ENCODE peak calls at places on chromosomes 4 and X, in six cellular contexts. N is GM23248, T is OCI-LY7, G is fibroblast of lung, M is HCT116, L is hepatocyte. F is an unnamed sample. For H3K9me3 and H4K20me1, the result is how much of the 10 kb centered on the place peaks cover.

GRCh38 chrX:44903107-44903506 is 30.1 kb downstream of the KDM6A start:
- DNase-seq in N (peak), T (no peak), G (peak), M (peak), L (no peak), F (no peak)

GRCh38 chrX:32137525-32137924 is 1065.7 kb upstream of the FTHL17 start:
- DNase-seq in N (peak), T (peak), G (no peak), M (no peak), L (peak), F (peak)

GRCh38 chr4:165700855-165701254 is 172.2 kb upstream of the TLL1 start:
- DNase-seq in N (no peak), T (peak), G (no peak), M (peak), L (no peak), F (no peak)

GRCh38 chr4:78704981-78705757 is 71.0 kb upstream of the BMP2K start:
- DNase-seq in N (peak), T (no peak), G (peak), M (no peak), L (peak), F (no peak)

GRCh38 chrX:42748067-42748850 is 29.7 kb downstream of the PPP1R2C start:
- DNase-seq in N (no peak), T (no peak), G (peak), M (no peak), L (no peak), F (no peak)

GRCh38 chr4:130336585-130337217 is 1240.7 kb downstream of the C4orf33 start:
- DNase-seq in N (peak), T (peak), G (peak), M (peak), L (peak), F (no peak)

GRCh38 chr4:2482693-2483092 is 13.8 kb downstream of the RNF4 start:
- DNase-seq in N (peak), T (peak), G (peak), M (no peak), L (no peak), F (no peak)

GRCh38 chr4:87657525-87657924 is 7.4 kb downstream of the DMP1 start:
- DNase-seq in N (peak), T (no peak), G (peak), M (peak), L (no peak), F (no peak)

GRCh38 chr4:17898553-17898952 is 87.8 kb downstream of the NCAPG start:
- DNase-seq in N (no peak), T (no peak), G (no peak), M (no peak), L (no peak), F (no peak)

GRCh38 chrX:101417981-101418841 is 10.2 kb downstream of the HNRNPH2 start:
- DNase-seq in N (peak), T (no peak), G (peak), M (no peak), L (peak), F (no peak)

GRCh38 chrX:151359931-151360871 is 36.8 kb upstream of the VMA21 start:
- DNase-seq in N (peak), T (peak), G (no peak), M (no peak), L (peak), F (peak)

GRCh38 chr4:53653484-53654053 is 62.3 kb upstream of the LNX1 start:
- DNase-seq in N (peak), T (peak), G (no peak), M (no peak), L (peak), F (no peak)

GRCh38 chrX:127276326-127276725 is 456.8 kb downstream of the PRR32 start:
- DNase-seq in N (no peak), T (no peak), G (no peak), M (no peak), L (no peak), F (no peak)

GRCh38 chrX:138996268-138996667 is 284.8 kb upstream of the FGF13 start:
- DNase-seq in N (no peak), T (no peak), G (no peak), M (no peak), L (no peak), F (no peak)

GRCh38 chr4:133150643-133151300 is 1.7 kb downstream of the PCDH10 start:
- DNase-seq in N (peak), T (no peak), G (peak), M (no peak), L (peak), F (no peak)

GRCh38 chr4:90840828-90841227 is 713.6 kb downstream of the CCSER1 start:
- DNase-seq in N (no peak), T (no peak), G (no peak), M (no peak), L (no peak), F (no peak)

GRCh38 chr4:150217192-150217591 is 138.9 kb downstream of the DCLK2 start:
- DNase-seq in N (peak), T (peak), G (peak), M (no peak), L (peak), F (no peak)

GRCh38 chrX:24063488-24063887 is 8.7 kb downstream of the EIF2S3 start:
- DNase-seq in N (no peak), T (no peak), G (no peak), M (no peak), L (no peak), F (no peak)

GRCh38 chrX:150355898-150356297 is 7.2 kb upstream of the MAMLD1 start:
- DNase-seq in N (no peak), T (no peak), G (no peak), M (no peak), L (no peak), F (no peak)

GRCh38 chrX:101348452-101349222 is at the start of gene TIMM8A:
- DNase-seq in N (peak), T (peak), G (peak), M (peak), L (peak), F (peak)

GRCh38 chrX:8728932-8729331 is 3.0 kb downstream of the ANOS1 start:
- DNase-seq in N (no peak), T (no peak), G (no peak), M (no peak), L (no peak), F (no peak)

GRCh38 chrX:102018208-102018607 is 86.4 kb upstream of the ZMAT1 start:
- DNase-seq in N (no peak), T (no peak), G (no peak), M (no peak), L (no peak), F (no peak)

GRCh38 chrX:16445166-16445752 is 204.7 kb upstream of the S100G start:
- DNase-seq in N (peak), T (peak), G (peak), M (peak), L (peak), F (peak)

GRCh38 chr4:108048997-108049396 is 59.3 kb downstream of the HADH start:
- DNase-seq in N (no peak), T (no peak), G (no peak), M (no peak), L (no peak), F (no peak)

GRCh38 chrX:43940811-43941210 is 32.4 kb downstream of the NDP start:
- DNase-seq in N (peak), T (no peak), G (peak), M (no peak), L (peak), F (no peak)

GRCh38 chr4:17785858-17786257 is 4.4 kb upstream of the FAM184B start:
- DNase-seq in N (no peak), T (no peak), G (no peak), M (no peak), L (no peak), F (no peak)

GRCh38 chrX:259692-260355 is 21.4 kb upstream of the PLCXD1 start:
- DNase-seq in N (no peak), T (no peak), G (no peak), M (no peak), L (no peak), F (no peak)

GRCh38 chrX:16870861-16871584 is 861 bp upstream of the RBBP7 start:
- DNase-seq in N (peak), T (peak), G (peak), M (no peak), L (peak), F (peak)

GRCh38 chr4:52989865-52990264 is 127.7 kb downstream of the RASL11B start:
- DNase-seq in N (no peak), T (no peak), G (no peak), M (no peak), L (no peak), F (no peak)

GRCh38 chrX:51931761-51932160 is 38.3 kb downstream of the MAGED1 start:
- DNase-seq in N (peak), T (no peak), G (peak), M (no peak), L (no peak), F (no peak)

GRCh38 chr4:39521253-39521908 is 5.9 kb downstream of the UGDH start:
- DNase-seq in N (peak), T (no peak), G (peak), M (no peak), L (no peak), F (no peak)

GRCh38 chrX:125205084-125205917 is 114.4 kb upstream of the TEX13C start:
- DNase-seq in N (peak), T (no peak), G (peak), M (no peak), L (peak), F (no peak)

GRCh38 chr4:147836807-147837206 is 104.9 kb downstream of the ARHGAP10 start:
- DNase-seq in N (no peak), T (no peak), G (no peak), M (no peak), L (no peak), F (no peak)

GRCh38 chr4:31007858-31008257 is 287.7 kb downstream of the PCDH7 start:
- DNase-seq in N (no peak), T (no peak), G (no peak), M (no peak), L (no peak), F (no peak)

GRCh38 chr4:41448935-41449334 is 89.0 kb upstream of the LIMCH1 start:
- DNase-seq in N (peak), T (no peak), G (no peak), M (no peak), L (peak), F (no peak)

DNA sequence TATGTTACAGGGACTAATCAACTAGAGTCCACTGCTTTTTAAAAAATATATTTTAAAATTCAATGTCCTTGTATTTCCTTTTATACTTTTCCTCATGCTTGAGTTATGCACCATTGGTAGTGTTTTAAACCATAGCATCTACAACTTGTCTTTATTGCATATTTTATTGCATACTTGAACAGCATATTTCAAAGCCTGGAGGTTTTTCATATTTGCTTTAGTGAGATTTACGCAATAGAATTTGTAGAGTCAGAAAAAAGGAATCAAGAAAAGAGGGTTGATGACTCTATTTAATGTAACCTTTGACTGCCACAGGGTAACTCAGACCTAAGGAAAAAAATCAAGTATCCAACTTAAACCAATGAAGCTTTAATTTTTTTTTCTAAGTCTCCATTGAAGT is 1165.7 kb upstream of the IGFBP7 start:
- DNase-seq in N (no peak), T (no peak), G (no peak), M (no peak), L (no peak), F (no peak)
- H3K9me3 ChIP-seq in N (under half), T (under half), G (under half), M (under half), L (under half), F (under half)

DNA sequence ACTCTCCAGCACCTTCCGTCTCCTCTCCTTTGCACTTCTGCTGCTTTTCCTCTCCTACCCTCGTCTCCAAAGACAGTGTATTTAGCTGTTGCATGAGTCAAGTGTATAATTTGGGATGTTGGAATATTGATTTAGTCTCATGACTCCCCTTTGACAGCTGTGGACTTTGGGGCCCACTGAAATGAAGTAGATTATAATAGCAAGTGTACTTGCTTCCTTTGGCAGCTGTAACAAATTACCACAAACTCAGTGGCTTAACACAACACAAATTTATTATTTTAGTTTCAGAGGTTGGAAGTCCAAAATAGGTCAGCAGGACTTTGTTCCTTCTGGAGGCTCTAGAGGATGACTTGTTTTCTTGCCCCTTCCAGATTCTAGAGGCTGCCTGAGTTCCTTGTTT is 29.5 kb upstream of the MSL3 start:
- DNase-seq in N (no peak), T (no peak), G (no peak), M (no peak), L (no peak), F (no peak)
- H3K4me3 ChIP-seq in N (no peak), T (no peak), G (no peak), M (no peak), L (no peak), F (no peak)

GRCh38 chr4:10087152-10087791 is 29.3 kb downstream of the WDR1 start:
- DNase-seq in N (no peak), T (no peak), G (no peak), M (no peak), L (no peak), F (no peak)

GRCh38 chr4:10084651-10085320 is 31.8 kb downstream of the WDR1 start:
- DNase-seq in N (no peak), T (no peak), G (no peak), M (no peak), L (no peak), F (no peak)

GRCh38 chr4:10086506-10087120 is 30.0 kb downstream of the WDR1 start:
- DNase-seq in N (no peak), T (no peak), G (no peak), M (no peak), L (no peak), F (no peak)

GRCh38 chr4:10085386-10085785 is 31.2 kb downstream of the WDR1 start:
- DNase-seq in N (no peak), T (no peak), G (no peak), M (no peak), L (no peak), F (no peak)

DNA sequence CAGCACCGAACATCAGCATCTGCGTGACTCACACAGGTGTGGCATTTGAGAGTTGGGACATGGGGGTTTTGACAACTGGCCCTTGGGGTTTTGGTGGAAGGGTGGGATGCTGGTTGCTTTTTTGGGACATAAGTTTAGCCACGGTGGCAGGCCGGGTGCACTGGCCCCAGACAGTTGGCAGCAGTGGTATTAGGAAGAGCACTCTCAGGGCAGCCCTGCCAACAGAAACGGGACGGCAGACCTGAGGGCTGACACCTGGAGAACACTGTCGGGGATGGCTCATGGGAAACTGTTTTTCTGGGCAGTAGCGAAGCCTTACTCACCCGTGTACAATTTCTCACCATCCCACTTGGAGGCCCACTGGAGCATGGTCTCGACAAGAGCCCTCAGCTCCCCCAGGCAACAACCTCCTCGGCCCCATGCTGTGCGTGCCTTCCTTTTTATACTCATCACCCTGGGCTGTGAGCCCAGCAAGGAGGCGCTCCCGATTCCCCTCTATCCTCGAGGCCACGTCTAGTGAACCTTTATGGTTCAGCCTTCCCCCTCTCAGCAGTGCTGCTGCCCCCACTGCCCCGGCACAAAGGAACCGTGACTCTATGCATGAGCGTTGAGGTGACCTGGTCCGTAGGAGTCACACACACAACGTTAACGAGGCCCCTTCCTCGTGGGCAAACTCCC is 30.6 kb downstream of the WDR1 start:
- DNase-seq in N (no peak), T (no peak), G (no peak), M (no peak), L (no peak), F (no peak)
- H4K20me1 ChIP-seq in N (under half), T (under half), G (under half), M (under half), L (under half), F (half or more)

DNA sequence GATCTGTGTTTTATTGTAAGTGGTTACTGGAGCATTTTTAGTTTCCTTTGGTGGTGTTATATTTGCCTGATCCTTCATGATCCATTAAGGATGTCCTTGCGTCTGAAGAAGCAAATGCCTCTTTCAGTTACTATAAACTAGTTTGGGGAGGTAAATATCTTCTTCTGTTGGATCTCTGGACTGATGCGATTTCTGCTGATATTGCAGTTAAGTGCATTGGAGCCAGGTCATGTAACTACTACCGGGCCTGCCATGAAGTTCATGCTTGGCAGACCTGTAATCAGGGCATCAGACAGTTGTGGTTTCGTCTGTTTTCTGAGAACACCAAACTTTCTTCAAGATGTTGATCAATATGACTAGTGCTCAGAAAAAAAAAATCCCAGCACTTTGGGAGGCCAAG is 22.9 kb downstream of the ZNF718 start:
- DNase-seq in N (no peak), T (no peak), G (no peak), M (no peak), L (no peak), F (no peak)
- H3K9me3 ChIP-seq in N (under half), T (half or more), G (under half), M (under half), L (half or more), F (half or more)

DNA sequence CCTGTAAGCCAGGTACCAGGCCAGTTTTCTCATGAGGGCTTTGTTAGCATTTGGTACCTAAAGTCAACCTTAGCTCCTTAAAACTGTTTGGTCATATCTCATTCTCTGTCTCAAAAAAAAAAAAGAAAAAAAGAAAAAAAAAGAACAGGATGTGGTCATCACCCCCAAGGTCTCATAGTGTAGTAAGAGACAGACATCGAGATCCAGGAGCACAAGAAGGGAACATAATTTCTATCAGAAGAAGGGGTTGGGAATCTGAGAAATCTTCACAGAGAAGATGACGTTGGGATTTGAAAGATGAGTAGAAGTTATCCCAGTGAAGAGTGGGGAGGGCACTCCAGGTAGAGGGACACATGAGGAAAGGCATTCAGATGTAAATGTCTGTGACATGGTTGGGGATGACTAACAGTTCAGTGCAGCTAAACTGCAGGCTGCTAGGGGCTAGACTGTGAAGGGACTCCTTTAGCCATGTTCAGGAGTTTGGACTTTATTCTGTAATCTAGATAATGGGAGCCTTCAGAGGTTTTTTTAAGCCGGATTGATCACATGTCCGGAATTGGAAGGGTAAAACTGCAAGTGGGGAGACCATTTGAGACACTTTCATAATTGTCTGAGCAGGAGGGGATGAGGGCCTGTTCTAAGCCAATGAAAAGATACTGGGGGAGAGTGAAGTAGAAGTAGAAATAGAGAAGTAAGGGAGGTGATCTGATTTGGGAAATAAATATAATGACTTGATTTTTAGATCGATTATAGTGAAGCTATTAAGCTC is 26.9 kb upstream of the GJB1 start:
- DNase-seq in N (no peak), T (peak), G (no peak), M (no peak), L (no peak), F (peak)
- H3K4me3 ChIP-seq in N (no peak), T (peak), G (no peak), M (no peak), L (no peak), F (no peak)

DNA sequence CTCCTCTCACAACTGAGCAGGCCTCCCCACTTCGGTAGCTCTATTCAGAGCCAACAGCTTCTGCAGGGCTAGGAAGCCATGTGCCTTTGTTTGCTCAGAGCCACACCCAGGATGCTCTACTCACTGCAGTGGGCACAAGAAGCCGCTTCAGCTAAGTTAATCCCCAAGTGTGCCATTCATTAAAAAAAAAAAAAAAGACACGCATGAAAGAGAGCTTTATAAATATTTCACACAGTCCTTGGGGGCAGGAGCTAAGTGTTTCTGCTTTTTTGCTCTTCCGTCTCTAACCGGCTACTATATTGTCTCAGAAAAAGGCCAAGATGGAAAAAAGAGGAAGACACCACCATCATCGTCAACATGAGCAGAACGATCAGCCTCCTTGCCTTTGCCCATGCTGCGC is 8.1 kb downstream of the CRMP1 start:
- DNase-seq in N (no peak), T (no peak), G (no peak), M (no peak), L (no peak), F (no peak)
- H4K20me1 ChIP-seq in N (under half), T (under half), G (under half), M (under half), L (under half), F (under half)